ENCODE peak calls at places on chromosomes 2 and 18, in five cellular contexts. One of them, this sample, is unnamed.

GRCh38 chr18:12376034-12376717 is 851 bp downstream of the AFG3L2 start:
- DNase-seq in fibroblast of pulmonary artery: peak; percentile 16
- DNase-seq in RWPE2: no peak
- DNase-seq in mucosa of descending colon: peak; percentile 54
- DNase-seq in IMR-90: no peak
- DNase-seq in this sample: peak; percentile 36

GRCh38 chr18:51196811-51197660 is 445 bp downstream of the MEX3C start:
- DNase-seq in fibroblast of pulmonary artery: peak; percentile 54
- DNase-seq in RWPE2: no peak
- DNase-seq in mucosa of descending colon: peak; percentile 76
- DNase-seq in IMR-90: peak; percentile 51
- DNase-seq in this sample: peak; percentile 58

GRCh38 chr2:72932045-72932444 is 14.7 kb downstream of the EMX1 start:
- DNase-seq in fibroblast of pulmonary artery: no peak
- DNase-seq in RWPE2: peak; percentile 38
- DNase-seq in mucosa of descending colon: no peak
- DNase-seq in IMR-90: peak; percentile 54
- DNase-seq in this sample: peak; percentile 29

GRCh38 chr2:153986488-153987229 is 114.9 kb downstream of the GALNT13 start:
- DNase-seq in fibroblast of pulmonary artery: peak; percentile 1
- DNase-seq in RWPE2: no peak
- DNase-seq in mucosa of descending colon: no peak
- DNase-seq in IMR-90: no peak
- DNase-seq in this sample: peak; percentile 53

GRCh38 chr18:78073275-78073674 is 823.6 kb downstream of the GALR1 start:
- DNase-seq in fibroblast of pulmonary artery: no peak
- DNase-seq in RWPE2: no peak
- DNase-seq in mucosa of descending colon: no peak
- DNase-seq in IMR-90: no peak
- DNase-seq in this sample: no peak

GRCh38 chr2:227655454-227655853 is 11.2 kb upstream of the SCYGR5 start:
- DNase-seq in fibroblast of pulmonary artery: peak; percentile 92
- DNase-seq in RWPE2: no peak
- DNase-seq in mucosa of descending colon: no peak
- DNase-seq in IMR-90: peak; percentile 91
- DNase-seq in this sample: peak; percentile 91

GRCh38 chr2:189327879-189328351 is 113.4 kb upstream of the WDR75 start:
- DNase-seq in fibroblast of pulmonary artery: peak; percentile 88
- DNase-seq in RWPE2: no peak
- DNase-seq in mucosa of descending colon: no peak
- DNase-seq in IMR-90: peak; percentile 37
- DNase-seq in this sample: no peak

GRCh38 chr2:45607701-45608100 is 3.4 kb downstream of the SRBD1 start:
- DNase-seq in fibroblast of pulmonary artery: peak; percentile 42
- DNase-seq in RWPE2: no peak
- DNase-seq in mucosa of descending colon: no peak
- DNase-seq in IMR-90: no peak
- DNase-seq in this sample: peak; percentile 43

GRCh38 chr2:95281786-95282185 is 7.5 kb downstream of the PROM2 start:
- DNase-seq in fibroblast of pulmonary artery: no peak
- DNase-seq in RWPE2: no peak
- DNase-seq in mucosa of descending colon: peak; percentile 16
- DNase-seq in IMR-90: no peak
- DNase-seq in this sample: no peak

GRCh38 chr2:191678437-191679110 is 638 bp downstream of the NABP1 start:
- DNase-seq in fibroblast of pulmonary artery: no peak
- DNase-seq in RWPE2: peak; percentile 82
- DNase-seq in mucosa of descending colon: peak; percentile 80
- DNase-seq in IMR-90: no peak
- DNase-seq in this sample: peak; percentile 73

GRCh38 chr18:250685-251084 is 17.2 kb downstream of the THOC1 start:
- DNase-seq in fibroblast of pulmonary artery: peak; percentile 3
- DNase-seq in RWPE2: no peak
- DNase-seq in mucosa of descending colon: no peak
- DNase-seq in IMR-90: peak; percentile 70
- DNase-seq in this sample: peak; percentile 58

GRCh38 chr2:210177769-210178168 is 6.6 kb upstream of the KANSL1L start:
- DNase-seq in fibroblast of pulmonary artery: no peak
- DNase-seq in RWPE2: no peak
- DNase-seq in mucosa of descending colon: no peak
- DNase-seq in IMR-90: no peak
- DNase-seq in this sample: no peak

GRCh38 chr2:135149251-135149650 is 97.2 kb downstream of the RAB3GAP1 start:
- DNase-seq in fibroblast of pulmonary artery: peak; percentile 67
- DNase-seq in RWPE2: no peak
- DNase-seq in mucosa of descending colon: no peak
- DNase-seq in IMR-90: peak; percentile 69
- DNase-seq in this sample: peak; percentile 74

GRCh38 chr2:188322569-188323531 is 31.2 kb downstream of the GULP1 start:
- DNase-seq in fibroblast of pulmonary artery: peak; percentile 42
- DNase-seq in RWPE2: no peak
- DNase-seq in mucosa of descending colon: no peak
- DNase-seq in IMR-90: peak; percentile 83
- DNase-seq in this sample: no peak

GRCh38 chr2:161371869-161372268 is 44.2 kb upstream of the TBR1 start:
- DNase-seq in fibroblast of pulmonary artery: no peak
- DNase-seq in RWPE2: no peak
- DNase-seq in mucosa of descending colon: no peak
- DNase-seq in IMR-90: no peak
- DNase-seq in this sample: no peak

GRCh38 chr2:55155764-55156221 is 76.3 kb downstream of the CLHC1 start:
- DNase-seq in fibroblast of pulmonary artery: no peak
- DNase-seq in RWPE2: no peak
- DNase-seq in mucosa of descending colon: no peak
- DNase-seq in IMR-90: peak; percentile 77
- DNase-seq in this sample: peak; percentile 36

GRCh38 chr2:118061135-118061955 is 26.9 kb upstream of the INSIG2 start:
- DNase-seq in fibroblast of pulmonary artery: peak; percentile 76
- DNase-seq in RWPE2: no peak
- DNase-seq in mucosa of descending colon: no peak
- DNase-seq in IMR-90: peak; percentile 12
- DNase-seq in this sample: peak; percentile 67

GRCh38 chr2:96138146-96139145 is at the start of gene ASTL:
- DNase-seq in fibroblast of pulmonary artery: peak; percentile 49
- DNase-seq in RWPE2: no peak
- DNase-seq in mucosa of descending colon: peak; percentile 91
- DNase-seq in IMR-90: peak; percentile 32
- DNase-seq in this sample: peak; percentile 77

GRCh38 chr18:79465392-79465991 is 69.8 kb downstream of the NFATC1 start:
- DNase-seq in fibroblast of pulmonary artery: no peak
- DNase-seq in RWPE2: no peak
- DNase-seq in mucosa of descending colon: no peak
- DNase-seq in IMR-90: no peak
- DNase-seq in this sample: no peak

GRCh38 chr18:47756364-47757016 is 174.0 kb downstream of the SMAD2 start:
- DNase-seq in fibroblast of pulmonary artery: peak; percentile 60
- DNase-seq in RWPE2: no peak
- DNase-seq in mucosa of descending colon: peak; percentile 72
- DNase-seq in IMR-90: peak; percentile 33
- DNase-seq in this sample: peak; percentile 69

GRCh38 chr2:208006833-208007232 is 18.5 kb downstream of the PLEKHM3 start:
- DNase-seq in fibroblast of pulmonary artery: no peak
- DNase-seq in RWPE2: no peak
- DNase-seq in mucosa of descending colon: no peak
- DNase-seq in IMR-90: peak; percentile 41
- DNase-seq in this sample: peak; percentile 91

GRCh38 chr2:176424756-176425155 is 155.5 kb downstream of the MTX2 start:
- DNase-seq in fibroblast of pulmonary artery: no peak
- DNase-seq in RWPE2: no peak
- DNase-seq in mucosa of descending colon: no peak
- DNase-seq in IMR-90: no peak
- DNase-seq in this sample: no peak

GRCh38 chr2:161946489-161947107 is 127.4 kb downstream of the DPP4 start:
- DNase-seq in fibroblast of pulmonary artery: peak; percentile 56
- DNase-seq in RWPE2: no peak
- DNase-seq in mucosa of descending colon: no peak
- DNase-seq in IMR-90: peak; percentile 28
- DNase-seq in this sample: peak; percentile 34

GRCh38 chr2:135663148-135663700 is 78.4 kb upstream of the UBXN4 start:
- DNase-seq in fibroblast of pulmonary artery: no peak
- DNase-seq in RWPE2: no peak
- DNase-seq in mucosa of descending colon: no peak
- DNase-seq in IMR-90: peak; percentile 38
- DNase-seq in this sample: no peak

GRCh38 chr18:46411862-46412690 is 244.9 kb downstream of the LOXHD1 start:
- DNase-seq in fibroblast of pulmonary artery: no peak
- DNase-seq in RWPE2: no peak
- DNase-seq in mucosa of descending colon: no peak
- DNase-seq in IMR-90: no peak
- DNase-seq in this sample: peak; percentile 31

GRCh38 chr2:138767101-138767500 is 13.1 kb downstream of the NXPH2 start:
- DNase-seq in fibroblast of pulmonary artery: no peak
- DNase-seq in RWPE2: no peak
- DNase-seq in mucosa of descending colon: no peak
- DNase-seq in IMR-90: no peak
- DNase-seq in this sample: peak; percentile 48

GRCh38 chr2:222604749-222605515 is 51.0 kb downstream of the FARSB start:
- DNase-seq in fibroblast of pulmonary artery: no peak
- DNase-seq in RWPE2: no peak
- DNase-seq in mucosa of descending colon: no peak
- DNase-seq in IMR-90: no peak
- DNase-seq in this sample: no peak

GRCh38 chr18:26894006-26894405 is 28.5 kb upstream of the AQP4 start:
- DNase-seq in fibroblast of pulmonary artery: no peak
- DNase-seq in RWPE2: no peak
- DNase-seq in mucosa of descending colon: no peak
- DNase-seq in IMR-90: no peak
- DNase-seq in this sample: no peak

GRCh38 chr2:27442282-27442980 is at the start of gene KRTCAP3:
- DNase-seq in fibroblast of pulmonary artery: no peak
- DNase-seq in RWPE2: peak; percentile 83
- DNase-seq in mucosa of descending colon: peak; percentile 90
- DNase-seq in IMR-90: no peak
- DNase-seq in this sample: peak; percentile 83
- TF ChIP-seq CTCF in fibroblast of pulmonary artery: no peak
- TF ChIP-seq CTCF in RWPE2: peak; percentile 83
- TF ChIP-seq CTCF in mucosa of descending colon: peak; percentile 35
- TF ChIP-seq CTCF in IMR-90: no peak
- TF ChIP-seq CTCF in this sample: no peak

DNA sequence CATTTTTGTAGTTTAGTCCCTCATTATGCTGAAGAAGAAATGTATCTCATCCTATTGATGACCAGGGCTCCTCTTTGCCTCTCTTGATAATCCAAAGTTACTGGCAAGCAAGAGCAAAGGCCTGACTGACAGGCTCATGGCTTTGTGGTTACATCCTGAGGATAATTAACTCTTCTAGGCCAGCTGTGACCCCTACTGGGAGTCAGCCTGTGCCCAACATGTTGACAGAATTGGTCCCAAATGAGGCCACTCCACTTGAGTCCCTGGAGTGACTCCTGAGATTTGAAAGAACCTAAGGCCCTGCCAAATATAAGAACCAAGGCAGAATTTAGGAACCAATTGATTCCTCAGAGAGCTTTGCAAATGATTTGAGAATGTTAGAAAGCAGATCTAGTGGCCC is 973.8 kb upstream of the CELF4 start:
- DNase-seq in fibroblast of pulmonary artery: no peak
- DNase-seq in RWPE2: no peak
- DNase-seq in mucosa of descending colon: no peak
- DNase-seq in IMR-90: no peak
- DNase-seq in this sample: no peak
- TF ChIP-seq CTCF in fibroblast of pulmonary artery: no peak
- TF ChIP-seq CTCF in RWPE2: no peak
- TF ChIP-seq CTCF in mucosa of descending colon: no peak
- TF ChIP-seq CTCF in IMR-90: no peak
- TF ChIP-seq CTCF in this sample: no peak

DNA sequence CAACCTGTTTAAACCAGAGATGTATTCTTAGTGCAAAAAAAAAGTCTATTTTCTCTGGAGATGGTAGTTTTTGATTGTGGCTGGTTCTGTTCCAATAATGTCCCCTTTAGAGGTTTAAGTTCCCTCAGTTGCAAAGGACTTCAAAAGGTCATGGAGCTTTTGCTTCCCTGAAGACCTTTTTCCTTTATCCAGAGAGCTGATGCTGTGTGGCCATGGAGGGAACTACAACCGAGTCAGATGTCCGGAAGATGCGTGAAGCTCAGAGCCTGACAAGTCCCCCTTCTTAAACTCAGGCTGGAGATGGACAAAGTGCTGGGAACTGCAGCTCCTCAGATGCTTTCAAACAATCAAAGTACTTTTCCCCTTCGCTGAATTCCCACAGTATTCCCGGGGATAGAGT is 176.1 kb downstream of the TMEM18 start:
- DNase-seq in fibroblast of pulmonary artery: no peak
- DNase-seq in RWPE2: no peak
- DNase-seq in mucosa of descending colon: no peak
- DNase-seq in IMR-90: no peak
- DNase-seq in this sample: no peak
- TF ChIP-seq CTCF in fibroblast of pulmonary artery: no peak
- TF ChIP-seq CTCF in RWPE2: peak; percentile 25
- TF ChIP-seq CTCF in mucosa of descending colon: no peak
- TF ChIP-seq CTCF in IMR-90: no peak
- TF ChIP-seq CTCF in this sample: no peak

GRCh38 chr2:121287146-121287798 is 2.3 kb upstream of the TFCP2L1 start:
- DNase-seq in fibroblast of pulmonary artery: no peak
- DNase-seq in RWPE2: no peak
- DNase-seq in mucosa of descending colon: no peak
- DNase-seq in IMR-90: no peak
- DNase-seq in this sample: no peak

GRCh38 chr2:121287956-121288355 is 3.0 kb upstream of the TFCP2L1 start:
- DNase-seq in fibroblast of pulmonary artery: no peak
- DNase-seq in RWPE2: no peak
- DNase-seq in mucosa of descending colon: no peak
- DNase-seq in IMR-90: no peak
- DNase-seq in this sample: no peak

GRCh38 chr2:121291251-121291580 is 6.2 kb upstream of the TFCP2L1 start:
- DNase-seq in fibroblast of pulmonary artery: no peak
- DNase-seq in RWPE2: no peak
- DNase-seq in mucosa of descending colon: no peak
- DNase-seq in IMR-90: no peak
- DNase-seq in this sample: no peak

GRCh38 chr2:121288454-121289231 is 3.6 kb upstream of the TFCP2L1 start:
- DNase-seq in fibroblast of pulmonary artery: no peak
- DNase-seq in RWPE2: no peak
- DNase-seq in mucosa of descending colon: no peak
- DNase-seq in IMR-90: no peak
- DNase-seq in this sample: peak; percentile 18

GRCh38 chr2:121289271-121289670 is 4.3 kb upstream of the TFCP2L1 start:
- DNase-seq in fibroblast of pulmonary artery: no peak
- DNase-seq in RWPE2: no peak
- DNase-seq in mucosa of descending colon: no peak
- DNase-seq in IMR-90: no peak
- DNase-seq in this sample: no peak
- TF ChIP-seq CTCF in fibroblast of pulmonary artery: no peak
- TF ChIP-seq CTCF in RWPE2: no peak
- TF ChIP-seq CTCF in mucosa of descending colon: no peak
- TF ChIP-seq CTCF in IMR-90: no peak
- TF ChIP-seq CTCF in this sample: no peak

GRCh38 chr2:141399270-141399669 is 731.5 kb downstream of the LRP1B start:
- DNase-seq in fibroblast of pulmonary artery: peak; percentile 43
- DNase-seq in RWPE2: no peak
- DNase-seq in mucosa of descending colon: no peak
- DNase-seq in IMR-90: peak; percentile 14
- DNase-seq in this sample: no peak
- TF ChIP-seq CTCF in fibroblast of pulmonary artery: peak; percentile 65
- TF ChIP-seq CTCF in RWPE2: no peak
- TF ChIP-seq CTCF in mucosa of descending colon: no peak
- TF ChIP-seq CTCF in IMR-90: peak; percentile 54
- TF ChIP-seq CTCF in this sample: peak; percentile 54